ENCODE peak calls at places on chromosomes 5 and 9, in six cellular contexts. One of them, this sample, is unnamed. For H3K27me3, the result is how much of the 10 kb centered on the place peaks cover.

GRCh38 chr5:10695759-10696543 is 65.1 kb downstream of the DAP start:
- DNase-seq in breast epithelium: no peak
- DNase-seq in AG04450: no peak
- DNase-seq in upper lobe of right lung: no peak
- DNase-seq in tibial artery: no peak
- DNase-seq in suprapubic skin: no peak
- DNase-seq in this sample: no peak

GRCh38 chr9:104927216-104927911 is 591 bp downstream of the ABCA1 start:
- DNase-seq in breast epithelium: no peak
- DNase-seq in AG04450: no peak
- DNase-seq in upper lobe of right lung: peak
- DNase-seq in tibial artery: peak
- DNase-seq in suprapubic skin: peak
- DNase-seq in this sample: no peak

GRCh38 chr5:170080786-170081445 is 24.8 kb upstream of the FOXI1 start:
- DNase-seq in breast epithelium: no peak
- DNase-seq in AG04450: no peak
- DNase-seq in upper lobe of right lung: no peak
- DNase-seq in tibial artery: no peak
- DNase-seq in suprapubic skin: no peak
- DNase-seq in this sample: no peak

GRCh38 chr5:176727983-176728675 is 80.8 kb downstream of the TSPAN17 start:
- DNase-seq in breast epithelium: no peak
- DNase-seq in AG04450: no peak
- DNase-seq in upper lobe of right lung: no peak
- DNase-seq in tibial artery: no peak
- DNase-seq in suprapubic skin: no peak
- DNase-seq in this sample: no peak

GRCh38 chr5:157215143-157215825 is 34.6 kb downstream of the ITK start:
- DNase-seq in breast epithelium: no peak
- DNase-seq in AG04450: no peak
- DNase-seq in upper lobe of right lung: no peak
- DNase-seq in tibial artery: no peak
- DNase-seq in suprapubic skin: no peak
- DNase-seq in this sample: no peak

GRCh38 chr5:60346391-60346790 is 353.6 kb downstream of the DEPDC1B start:
- DNase-seq in breast epithelium: no peak
- DNase-seq in AG04450: no peak
- DNase-seq in upper lobe of right lung: no peak
- DNase-seq in tibial artery: no peak
- DNase-seq in suprapubic skin: no peak
- DNase-seq in this sample: no peak

GRCh38 chr5:27124590-27124989 is 86.2 kb upstream of the CDH9 start:
- DNase-seq in breast epithelium: no peak
- DNase-seq in AG04450: no peak
- DNase-seq in upper lobe of right lung: no peak
- DNase-seq in tibial artery: no peak
- DNase-seq in suprapubic skin: no peak
- DNase-seq in this sample: no peak

GRCh38 chr5:88883566-88884434 is 816 bp upstream of the MEF2C start:
- DNase-seq in breast epithelium: peak
- DNase-seq in AG04450: peak
- DNase-seq in upper lobe of right lung: peak
- DNase-seq in tibial artery: peak
- DNase-seq in suprapubic skin: peak
- DNase-seq in this sample: peak

GRCh38 chr9:78239506-78239905 is 3.6 kb downstream of the CEP78 start:
- DNase-seq in breast epithelium: no peak
- DNase-seq in AG04450: no peak
- DNase-seq in upper lobe of right lung: no peak
- DNase-seq in tibial artery: no peak
- DNase-seq in suprapubic skin: no peak
- DNase-seq in this sample: peak

GRCh38 chr9:137454145-137454505 is 5.0 kb downstream of the NSMF start:
- DNase-seq in breast epithelium: peak
- DNase-seq in AG04450: no peak
- DNase-seq in upper lobe of right lung: peak
- DNase-seq in tibial artery: no peak
- DNase-seq in suprapubic skin: peak
- DNase-seq in this sample: no peak

GRCh38 chr5:57828221-57828620 is 345.6 kb upstream of the ACTBL2 start:
- DNase-seq in breast epithelium: no peak
- DNase-seq in AG04450: no peak
- DNase-seq in upper lobe of right lung: no peak
- DNase-seq in tibial artery: no peak
- DNase-seq in suprapubic skin: no peak
- DNase-seq in this sample: no peak

GRCh38 chr9:81560851-81561732 is 128.3 kb downstream of the TLE1 start:
- DNase-seq in breast epithelium: peak
- DNase-seq in AG04450: no peak
- DNase-seq in upper lobe of right lung: no peak
- DNase-seq in tibial artery: no peak
- DNase-seq in suprapubic skin: no peak
- DNase-seq in this sample: no peak

GRCh38 chr5:113660848-113661247 is 147.4 kb downstream of the YTHDC2 start:
- DNase-seq in breast epithelium: no peak
- DNase-seq in AG04450: no peak
- DNase-seq in upper lobe of right lung: no peak
- DNase-seq in tibial artery: no peak
- DNase-seq in suprapubic skin: no peak
- DNase-seq in this sample: no peak

GRCh38 chr5:155936520-155937406 is 390.2 kb upstream of the SGCD start:
- DNase-seq in breast epithelium: no peak
- DNase-seq in AG04450: no peak
- DNase-seq in upper lobe of right lung: no peak
- DNase-seq in tibial artery: no peak
- DNase-seq in suprapubic skin: no peak
- DNase-seq in this sample: no peak

GRCh38 chr5:75054110-75054930 is 2.0 kb upstream of the GCNT4 start:
- DNase-seq in breast epithelium: peak
- DNase-seq in AG04450: no peak
- DNase-seq in upper lobe of right lung: peak
- DNase-seq in tibial artery: peak
- DNase-seq in suprapubic skin: no peak
- DNase-seq in this sample: no peak

GRCh38 chr9:128001411-128002298 is 20.9 kb upstream of the EEIG1 start:
- DNase-seq in breast epithelium: peak
- DNase-seq in AG04450: peak
- DNase-seq in upper lobe of right lung: no peak
- DNase-seq in tibial artery: no peak
- DNase-seq in suprapubic skin: no peak
- DNase-seq in this sample: no peak

GRCh38 chr9:99140685-99141314 is 35.9 kb downstream of the TGFBR1 start:
- DNase-seq in breast epithelium: no peak
- DNase-seq in AG04450: peak
- DNase-seq in upper lobe of right lung: no peak
- DNase-seq in tibial artery: peak
- DNase-seq in suprapubic skin: no peak
- DNase-seq in this sample: no peak

GRCh38 chr5:133993152-133993548 is 11.6 kb downstream of the VDAC1 start:
- DNase-seq in breast epithelium: no peak
- DNase-seq in AG04450: no peak
- DNase-seq in upper lobe of right lung: no peak
- DNase-seq in tibial artery: no peak
- DNase-seq in suprapubic skin: no peak
- DNase-seq in this sample: no peak

GRCh38 chr9:84939766-84940165 is 270.2 kb downstream of the NTRK2 start:
- DNase-seq in breast epithelium: no peak
- DNase-seq in AG04450: no peak
- DNase-seq in upper lobe of right lung: no peak
- DNase-seq in tibial artery: no peak
- DNase-seq in suprapubic skin: no peak
- DNase-seq in this sample: no peak

GRCh38 chr5:151451626-151452520 is 4.5 kb downstream of the SLC36A1 start:
- DNase-seq in breast epithelium: no peak
- DNase-seq in AG04450: peak
- DNase-seq in upper lobe of right lung: no peak
- DNase-seq in tibial artery: no peak
- DNase-seq in suprapubic skin: no peak
- DNase-seq in this sample: no peak

GRCh38 chr5:12557012-12557411 is 652.8 kb upstream of the CTNND2 start:
- DNase-seq in breast epithelium: no peak
- DNase-seq in AG04450: no peak
- DNase-seq in upper lobe of right lung: no peak
- DNase-seq in tibial artery: no peak
- DNase-seq in suprapubic skin: no peak
- DNase-seq in this sample: no peak

GRCh38 chr5:29134418-29134817 is 2059.1 kb upstream of the CDH6 start:
- DNase-seq in breast epithelium: no peak
- DNase-seq in AG04450: no peak
- DNase-seq in upper lobe of right lung: no peak
- DNase-seq in tibial artery: no peak
- DNase-seq in suprapubic skin: no peak
- DNase-seq in this sample: no peak

GRCh38 chr5:132296412-132297001 is 2.3 kb downstream of the SLC22A4 start:
- DNase-seq in breast epithelium: no peak
- DNase-seq in AG04450: no peak
- DNase-seq in upper lobe of right lung: no peak
- DNase-seq in tibial artery: no peak
- DNase-seq in suprapubic skin: no peak
- DNase-seq in this sample: no peak

GRCh38 chr5:146388418-146388817 is 49.8 kb downstream of the POU4F3 start:
- DNase-seq in breast epithelium: no peak
- DNase-seq in AG04450: no peak
- DNase-seq in upper lobe of right lung: no peak
- DNase-seq in tibial artery: no peak
- DNase-seq in suprapubic skin: no peak
- DNase-seq in this sample: no peak

GRCh38 chr5:65800775-65801174 is 78.8 kb downstream of the NLN start:
- DNase-seq in breast epithelium: no peak
- DNase-seq in AG04450: no peak
- DNase-seq in upper lobe of right lung: no peak
- DNase-seq in tibial artery: no peak
- DNase-seq in suprapubic skin: no peak
- DNase-seq in this sample: no peak

GRCh38 chr5:142472306-142472951 is 147.6 kb upstream of the SPRY4 start:
- DNase-seq in breast epithelium: no peak
- DNase-seq in AG04450: peak
- DNase-seq in upper lobe of right lung: no peak
- DNase-seq in tibial artery: no peak
- DNase-seq in suprapubic skin: no peak
- DNase-seq in this sample: no peak

GRCh38 chr5:40689442-40689841 is 9.7 kb downstream of the PTGER4 start:
- DNase-seq in breast epithelium: no peak
- DNase-seq in AG04450: peak
- DNase-seq in upper lobe of right lung: no peak
- DNase-seq in tibial artery: peak
- DNase-seq in suprapubic skin: no peak
- DNase-seq in this sample: no peak

DNA sequence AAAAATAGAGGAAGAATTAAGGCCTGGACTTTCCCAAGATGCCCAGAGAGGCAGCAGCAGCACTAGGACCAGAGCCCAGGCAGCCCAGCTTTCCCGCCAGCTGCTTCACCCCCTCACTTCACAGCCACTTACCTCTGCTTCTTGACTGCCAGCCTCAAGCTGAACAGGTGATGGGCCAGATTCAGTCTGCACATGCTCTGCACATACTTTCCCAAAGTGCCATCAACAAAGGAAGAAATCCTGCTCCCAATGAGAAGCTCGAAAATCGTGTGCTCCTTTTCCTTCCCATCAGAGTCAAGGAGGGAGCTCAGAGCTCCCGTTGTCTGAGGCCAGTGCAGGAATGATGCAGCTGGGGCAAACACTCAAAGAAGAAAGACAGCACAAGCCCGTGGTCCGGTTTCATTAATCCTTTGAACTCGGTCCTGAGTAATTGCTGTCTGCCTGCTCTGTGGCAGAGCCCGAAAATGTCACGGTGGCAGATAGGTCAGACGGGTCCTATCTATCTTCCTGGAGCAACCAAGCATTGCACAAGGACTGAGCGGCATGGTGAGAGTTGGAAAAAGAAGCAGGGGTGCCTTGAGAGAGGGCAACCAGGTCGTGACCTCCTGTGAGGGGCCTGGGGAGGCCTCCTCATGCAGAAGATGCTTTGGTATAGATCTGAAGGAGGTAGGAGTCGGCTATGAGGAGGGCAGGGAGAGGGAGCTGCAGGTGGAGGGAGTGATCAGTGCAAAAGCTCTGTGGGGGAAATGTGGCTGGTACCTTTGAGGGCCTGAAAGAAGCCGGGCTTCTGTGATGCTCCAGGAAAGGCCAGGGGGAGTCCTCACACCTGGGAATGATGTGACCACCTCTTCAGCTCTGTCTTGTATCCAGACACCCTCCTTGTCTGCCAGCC is 3.8 kb upstream of the SLC25A48 start:
- DNase-seq in breast epithelium: no peak
- DNase-seq in AG04450: no peak
- DNase-seq in upper lobe of right lung: no peak
- DNase-seq in tibial artery: no peak
- DNase-seq in suprapubic skin: no peak
- DNase-seq in this sample: no peak
- TF ChIP-seq CTCF in breast epithelium: no peak
- TF ChIP-seq CTCF in AG04450: no peak
- TF ChIP-seq CTCF in upper lobe of right lung: no peak
- TF ChIP-seq CTCF in tibial artery: no peak
- TF ChIP-seq CTCF in suprapubic skin: no peak
- TF ChIP-seq CTCF in this sample: no peak

GRCh38 chr5:150392680-150393079 is 20.0 kb downstream of the CD74 start:
- DNase-seq in breast epithelium: no peak
- DNase-seq in AG04450: no peak
- DNase-seq in upper lobe of right lung: no peak
- DNase-seq in tibial artery: no peak
- DNase-seq in suprapubic skin: no peak
- DNase-seq in this sample: no peak
- H3K27me3 ChIP-seq in breast epithelium: under half
- H3K27me3 ChIP-seq in AG04450: under half
- H3K27me3 ChIP-seq in upper lobe of right lung: under half
- H3K27me3 ChIP-seq in tibial artery: under half
- H3K27me3 ChIP-seq in suprapubic skin: under half
- H3K27me3 ChIP-seq in this sample: under half

GRCh38 chr9:126217797-126218196 is 108.8 kb upstream of the MVB12B start:
- DNase-seq in breast epithelium: peak
- DNase-seq in AG04450: no peak
- DNase-seq in upper lobe of right lung: no peak
- DNase-seq in tibial artery: no peak
- DNase-seq in suprapubic skin: no peak
- DNase-seq in this sample: no peak

GRCh38 chr9:126218726-126219125 is 107.9 kb upstream of the MVB12B start:
- DNase-seq in breast epithelium: peak
- DNase-seq in AG04450: no peak
- DNase-seq in upper lobe of right lung: no peak
- DNase-seq in tibial artery: no peak
- DNase-seq in suprapubic skin: no peak
- DNase-seq in this sample: no peak

GRCh38 chr9:126219717-126220116 is 106.9 kb upstream of the MVB12B start:
- DNase-seq in breast epithelium: peak
- DNase-seq in AG04450: no peak
- DNase-seq in upper lobe of right lung: no peak
- DNase-seq in tibial artery: no peak
- DNase-seq in suprapubic skin: no peak
- DNase-seq in this sample: no peak

GRCh38 chr9:126217121-126217520 is 109.5 kb upstream of the MVB12B start:
- DNase-seq in breast epithelium: peak
- DNase-seq in AG04450: no peak
- DNase-seq in upper lobe of right lung: no peak
- DNase-seq in tibial artery: no peak
- DNase-seq in suprapubic skin: no peak
- DNase-seq in this sample: no peak

GRCh38 chr9:126219166-126219565 is 107.5 kb upstream of the MVB12B start:
- DNase-seq in breast epithelium: no peak
- DNase-seq in AG04450: no peak
- DNase-seq in upper lobe of right lung: no peak
- DNase-seq in tibial artery: no peak
- DNase-seq in suprapubic skin: no peak
- DNase-seq in this sample: no peak
- TF ChIP-seq CTCF in breast epithelium: no peak
- TF ChIP-seq CTCF in AG04450: no peak
- TF ChIP-seq CTCF in upper lobe of right lung: no peak
- TF ChIP-seq CTCF in tibial artery: no peak
- TF ChIP-seq CTCF in suprapubic skin: no peak
- TF ChIP-seq CTCF in this sample: no peak

GRCh38 chr9:974993-975739 is 1.3 kb upstream of the DMRT3 start:
- DNase-seq in breast epithelium: no peak
- DNase-seq in AG04450: no peak
- DNase-seq in upper lobe of right lung: no peak
- DNase-seq in tibial artery: no peak
- DNase-seq in suprapubic skin: no peak
- DNase-seq in this sample: no peak
- H3K27me3 ChIP-seq in breast epithelium: under half
- H3K27me3 ChIP-seq in AG04450: half or more
- H3K27me3 ChIP-seq in upper lobe of right lung: half or more
- H3K27me3 ChIP-seq in tibial artery: under half
- H3K27me3 ChIP-seq in suprapubic skin: half or more
- H3K27me3 ChIP-seq in this sample: half or more

This sample was measured in dorsolateral prefrontal cortex.